ENCODE peak calls at places on chromosomes 11 and 22, in six cellular contexts. L is A549, V is endothelial cell of umbilical vein, C is HepG2, Y is K562, U is GM12878. O is an unnamed sample.

GRCh38 chr11:76310832-76311231 is 70.1 kb downstream of the THAP12 start:
- DNase-seq in L (no peak), V (no peak), C (no peak), Y (no peak), U (no peak), O (no peak)

GRCh38 chr11:60932605-60933346 is 8.5 kb downstream of the TMEM132A start:
- DNase-seq in L (no peak), V (no peak), C (no peak), Y (no peak), U (no peak), O (no peak)

GRCh38 chr11:131689049-131689925 is 318.9 kb downstream of the NTM start:
- DNase-seq in L (no peak), V (no peak), C (no peak), Y (no peak), U (no peak), O (no peak)

GRCh38 chr22:48756146-48757111 is 1071.2 kb downstream of the BRD1 start:
- DNase-seq in L (no peak), V (no peak), C (no peak), Y (no peak), U (no peak), O (peak; percentile 19)

GRCh38 chr11:133918606-133919260 is 38.0 kb downstream of the IGSF9B start:
- DNase-seq in L (no peak), V (no peak), C (no peak), Y (no peak), U (no peak), O (no peak)

GRCh38 chr22:48353116-48353947 is 1474.3 kb downstream of the BRD1 start:
- DNase-seq in L (peak; percentile 71), V (no peak), C (no peak), Y (no peak), U (no peak), O (no peak)

GRCh38 chr11:108559340-108559739 is 34.2 kb downstream of the EXPH5 start:
- DNase-seq in L (no peak), V (no peak), C (no peak), Y (no peak), U (no peak), O (no peak)

GRCh38 chr22:32378703-32379272 is 21.1 kb downstream of the RFPL3 start:
- DNase-seq in L (peak; percentile 25), V (peak; percentile 62), C (peak; percentile 51), Y (peak; percentile 72), U (no peak), O (peak; percentile 44)

GRCh38 chr22:25134028-25134427 is 65.6 kb upstream of the CRYBB3 start:
- DNase-seq in L (no peak), V (peak; percentile 95), C (no peak), Y (no peak), U (no peak), O (no peak)

GRCh38 chr11:4059424-4059823 is 35.2 kb upstream of the RRM1 start:
- DNase-seq in L (no peak), V (no peak), C (no peak), Y (no peak), U (no peak), O (no peak)

GRCh38 chr11:70713988-70714665 is 315.8 kb downstream of the CTTN start:
- DNase-seq in L (no peak), V (no peak), C (no peak), Y (no peak), U (no peak), O (peak; percentile 63)

GRCh38 chr11:20042025-20042639 is 118.1 kb downstream of the DBX1 start:
- DNase-seq in L (peak; percentile 28), V (peak; percentile 69), C (no peak), Y (no peak), U (no peak), O (no peak)

GRCh38 chr11:296206-296975 is 2.9 kb downstream of the IFITM5 start:
- DNase-seq in L (no peak), V (no peak), C (no peak), Y (no peak), U (no peak), O (no peak)

GRCh38 chr11:108601150-108601549 is 7.6 kb upstream of the EXPH5 start:
- DNase-seq in L (no peak), V (no peak), C (no peak), Y (no peak), U (no peak), O (no peak)

GRCh38 chr11:11250470-11250869 is 102.6 kb downstream of the CSNK2A3 start:
- DNase-seq in L (no peak), V (no peak), C (no peak), Y (no peak), U (no peak), O (no peak)

GRCh38 chr11:33052241-33052640 is 12.9 kb downstream of the TCP11L1 start:
- DNase-seq in L (no peak), V (no peak), C (no peak), Y (no peak), U (no peak), O (peak; percentile 40)

GRCh38 chr11:77449060-77449521 is 24.8 kb downstream of the PAK1 start:
- DNase-seq in L (no peak), V (no peak), C (no peak), Y (no peak), U (peak; percentile 91), O (peak; percentile 89)

GRCh38 chr22:40620464-40621046 is 16.0 kb downstream of the MRTFA start:
- DNase-seq in L (peak; percentile 32), V (no peak), C (no peak), Y (peak; percentile 33), U (no peak), O (peak; percentile 20)

DNA sequence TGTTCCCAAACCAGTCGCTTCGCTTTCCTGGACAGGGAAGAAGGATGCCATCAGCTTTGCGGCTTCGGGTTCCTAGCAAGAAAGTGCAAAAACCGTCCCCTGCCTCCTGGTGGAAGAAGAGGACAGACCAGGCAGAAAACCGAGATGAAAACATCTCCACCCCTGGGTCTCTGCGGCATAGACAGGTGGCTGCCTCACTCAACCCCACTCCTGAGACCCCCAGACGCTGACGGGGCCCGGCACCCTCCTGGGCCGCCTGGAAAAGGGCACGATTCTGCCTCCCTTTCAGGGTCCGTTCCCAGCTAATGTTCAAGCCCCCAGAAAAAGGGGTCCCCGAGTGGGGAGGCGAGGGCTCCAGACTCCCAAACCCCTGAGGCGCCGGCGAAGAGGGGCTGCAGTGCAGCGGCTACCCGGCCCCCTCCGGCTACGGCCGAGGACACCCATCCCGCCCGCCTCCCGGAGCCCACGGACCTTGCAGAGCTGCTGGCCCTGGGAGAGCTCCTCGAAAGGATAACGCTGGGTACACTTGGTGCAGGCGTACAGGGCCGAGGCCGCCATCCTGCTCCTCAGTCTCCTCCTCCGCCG is 569 bp downstream of the FAM76B start:
- DNase-seq in L (peak; percentile 28), V (peak; percentile 59), C (peak; percentile 30), Y (peak; percentile 37), U (no peak), O (peak; percentile 66)
- TF ChIP-seq CTCF in L (no peak), V (peak; percentile 52), C (peak; percentile 30), Y (peak; percentile 22), U (peak; percentile 29), O (peak; percentile 30)

DNA sequence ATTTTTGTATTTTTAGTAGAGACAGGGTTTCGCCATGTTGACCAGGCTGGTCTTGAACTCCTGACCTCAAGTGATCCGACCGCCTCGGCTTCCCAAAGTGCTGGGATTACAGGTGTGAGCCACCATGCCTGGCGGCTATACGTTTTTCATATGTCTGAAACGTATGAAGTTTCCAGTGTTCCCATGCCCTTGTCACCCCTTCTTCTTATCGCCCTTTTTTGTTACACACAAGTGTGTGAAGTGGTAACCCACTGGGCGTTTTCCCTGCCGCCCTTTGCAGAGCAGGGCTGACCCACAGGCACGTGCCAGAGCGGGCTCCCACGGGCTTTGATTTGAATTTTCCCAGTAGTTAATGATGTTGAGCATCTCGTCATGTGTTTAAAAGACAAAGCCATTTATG is 17.0 kb downstream of the PIM3 start:
- DNase-seq in L (no peak), V (no peak), C (no peak), Y (no peak), U (no peak), O (peak; percentile 1)
- TF ChIP-seq MYC in L (no peak), V (no peak), C (no peak), Y (no peak), U (no peak), O (no peak)

GRCh38 chr22:35354068-35354467 is 26.8 kb upstream of the HMOX1 start:
- DNase-seq in L (no peak), V (no peak), C (no peak), Y (no peak), U (no peak), O (no peak)

GRCh38 chr22:35349704-35350538 is 31.0 kb upstream of the HMOX1 start:
- DNase-seq in L (no peak), V (no peak), C (no peak), Y (no peak), U (no peak), O (no peak)

GRCh38 chr22:35353318-35353717 is 27.6 kb upstream of the HMOX1 start:
- DNase-seq in L (no peak), V (no peak), C (no peak), Y (no peak), U (no peak), O (no peak)

GRCh38 chr22:35350539-35351503 is 30.1 kb upstream of the HMOX1 start:
- DNase-seq in L (peak; percentile 85), V (peak; percentile 89), C (peak; percentile 79), Y (peak; percentile 93), U (peak; percentile 58), O (peak; percentile 89)

GRCh38 chr22:35352214-35353111 is 28.4 kb upstream of the HMOX1 start:
- DNase-seq in L (peak; percentile 30), V (peak; percentile 46), C (peak; percentile 45), Y (no peak), U (no peak), O (peak; percentile 46)
- TF ChIP-seq POLR2A in L (no peak), V (no peak), C (no peak), Y (no peak), U (no peak), O (no peak)

DNA sequence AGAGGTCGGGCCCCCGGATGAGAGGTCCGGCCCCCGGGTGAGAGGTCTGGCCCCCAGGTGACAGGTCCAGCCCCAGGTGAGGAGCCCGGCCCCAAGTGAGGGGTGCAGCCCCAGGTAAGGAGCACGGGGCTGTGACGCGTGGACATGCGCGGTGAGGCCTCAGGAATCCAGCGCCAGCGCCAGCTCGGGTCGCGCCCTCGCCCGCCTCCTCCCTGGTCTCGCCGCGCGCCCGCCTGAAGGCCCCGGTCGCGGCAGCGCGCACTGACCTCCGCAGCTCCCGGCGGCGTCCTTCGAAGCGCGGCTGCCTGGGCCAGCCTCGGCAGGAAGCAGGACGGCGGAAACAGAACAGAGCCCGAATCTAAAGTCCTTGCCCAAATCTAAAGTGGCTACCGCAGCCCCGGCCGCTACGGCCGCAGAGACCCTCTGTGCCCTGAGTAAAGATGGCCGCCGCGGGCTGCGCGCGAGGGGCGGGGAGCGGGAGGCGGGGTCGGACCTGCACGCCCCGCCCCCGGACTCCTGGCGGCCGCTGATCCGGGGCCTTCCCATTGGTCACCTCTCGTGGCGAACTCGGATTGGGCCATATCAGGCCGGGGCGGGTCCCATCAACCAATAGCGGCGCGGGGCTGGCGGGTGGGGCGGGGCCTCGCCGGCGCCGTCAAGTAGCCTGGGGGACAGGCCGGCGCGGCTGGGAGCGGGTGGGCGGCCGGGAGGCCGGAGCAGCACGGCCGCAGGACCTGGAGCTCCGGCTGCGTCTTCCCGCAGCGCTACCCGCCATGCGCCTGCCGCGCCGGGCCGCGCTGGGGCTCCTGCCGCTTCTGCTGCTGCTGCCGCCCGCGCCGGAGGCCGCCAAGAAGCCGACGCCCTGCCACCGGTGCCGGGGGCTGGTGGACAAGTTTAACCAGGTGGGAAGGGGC is at the start of the genes ALG12 and CRELD2:
- DNase-seq in L (peak; percentile 87), V (peak; percentile 98), C (peak; percentile 91), Y (peak; percentile 95), U (peak; percentile 70), O (peak; percentile 97)
- TF ChIP-seq CTCF in L (no peak), V (no peak), C (peak; percentile 26), Y (no peak), U (no peak), O (no peak)